ENCODE peak calls at places on chromosomes 11 and 22, in six cellular contexts. R is BE2C, Q is cardiac muscle cell, F is EL, W is dorsolateral prefrontal cortex, U is COR-L47. O is an unnamed sample.

GRCh38 chr11:134453441-134453840 is 41.4 kb upstream of the B3GAT1 start:
- DNase-seq in R (peak; percentile 32), Q (no peak), F (no peak), W (peak; percentile 65), U (no peak), O (no peak)

GRCh38 chr22:17106161-17106784 is 14.9 kb downstream of the TMEM121B start:
- DNase-seq in R (no peak), Q (no peak), F (no peak), W (no peak), U (no peak), O (no peak)

GRCh38 chr11:65419773-65420481 is 2.7 kb upstream of the NEAT1 start:
- DNase-seq in R (peak; percentile 63), Q (peak; percentile 98), F (peak; percentile 86), W (peak; percentile 92), U (peak; percentile 35), O (peak; percentile 93)

GRCh38 chr11:16859651-16860050 is 121.2 kb downstream of the C11orf58 start:
- DNase-seq in R (no peak), Q (no peak), F (no peak), W (no peak), U (no peak), O (no peak)

GRCh38 chr11:9760180-9760550 is 96.3 kb downstream of the SWAP70 start:
- DNase-seq in R (no peak), Q (peak; percentile 97), F (peak; percentile 93), W (peak; percentile 60), U (no peak), O (peak; percentile 92)

GRCh38 chr11:89457190-89457589 is 34.0 kb downstream of the NOX4 start:
- DNase-seq in R (no peak), Q (no peak), F (no peak), W (no peak), U (no peak), O (no peak)

GRCh38 chr11:128424867-128425285 is 162.5 kb downstream of the ETS1 start:
- DNase-seq in R (no peak), Q (peak; percentile 70), F (no peak), W (no peak), U (no peak), O (peak; percentile 33)

GRCh38 chr22:19680911-19681862 is 33.1 kb upstream of the SEPTIN5 start:
- DNase-seq in R (no peak), Q (no peak), F (no peak), W (no peak), U (no peak), O (no peak)

GRCh38 chr22:44360686-44361381 is 48.1 kb upstream of the SHISAL1 start:
- DNase-seq in R (no peak), Q (peak; percentile 81), F (peak; percentile 92), W (no peak), U (no peak), O (no peak)

GRCh38 chr11:34613462-34614183 is 7.3 kb upstream of the EHF start:
- DNase-seq in R (no peak), Q (no peak), F (no peak), W (no peak), U (no peak), O (no peak)

GRCh38 chr11:75537740-75538139 is 12.0 kb upstream of the GDPD5 start:
- DNase-seq in R (no peak), Q (no peak), F (no peak), W (no peak), U (no peak), O (no peak)

GRCh38 chr11:131464024-131464423 is 93.6 kb downstream of the NTM start:
- DNase-seq in R (no peak), Q (peak; percentile 4), F (no peak), W (no peak), U (no peak), O (no peak)

GRCh38 chr11:637593-638507 is 781 bp downstream of the DRD4 start:
- DNase-seq in R (no peak), Q (no peak), F (no peak), W (no peak), U (no peak), O (no peak)

GRCh38 chr11:43071338-43071737 is 240.5 kb upstream of the API5 start:
- DNase-seq in R (no peak), Q (no peak), F (no peak), W (no peak), U (no peak), O (no peak)

GRCh38 chr22:46752286-46752685 is 10.2 kb upstream of the TBC1D22A start:
- DNase-seq in R (no peak), Q (no peak), F (no peak), W (no peak), U (no peak), O (no peak)

GRCh38 chr11:19714387-19715363 is 2.0 kb downstream of the NAV2 start:
- DNase-seq in R (no peak), Q (peak; percentile 47), F (peak; percentile 89), W (peak; percentile 62), U (no peak), O (no peak)

GRCh38 chr22:44246615-44247326 is 66.0 kb downstream of the SHISAL1 start:
- DNase-seq in R (no peak), Q (no peak), F (no peak), W (no peak), U (no peak), O (no peak)